ENCODE peak calls at places on chromosomes 3 and 15, in four cellular contexts. H, I, T and B are unnamed samples.

GRCh38 chr3:112092439-112093179 is 6.4 kb downstream of the C3orf52 start:
- DNase-seq in H (no peak), T (no peak), I (no peak), B (no peak)

GRCh38 chr15:90845201-90845949 is 23.0 kb upstream of the FURIN start:
- DNase-seq in I (peak; percentile 73), H (peak; percentile 50), T (no peak), B (no peak)

GRCh38 chr3:177676947-177677587 is 479.8 kb upstream of the TBL1XR1 start:
- DNase-seq in T (no peak), I (no peak), H (no peak), B (no peak)

GRCh38 chr3:69364354-69364753 is 21.5 kb downstream of the FRMD4B start:
- DNase-seq in I (no peak), H (no peak), T (no peak), B (no peak)

GRCh38 chr15:100803158-100803440 is 76.5 kb upstream of the ALDH1A3 start:
- DNase-seq in I (no peak), T (no peak), H (no peak), B (no peak)

GRCh38 chr3:59606638-59607262 is 556.9 kb upstream of the CFAP20DC start:
- DNase-seq in I (no peak), T (no peak), H (no peak), B (no peak)

GRCh38 chr3:52005571-52005986 is 9.9 kb upstream of the RPL29 start:
- DNase-seq in H (no peak), T (no peak), I (peak; percentile 47), B (peak; percentile 65)

GRCh38 chr3:171328419-171329082 is 131.7 kb downstream of the TNIK start:
- DNase-seq in T (peak; percentile 4), I (peak; percentile 77), H (no peak), B (peak; percentile 22)

GRCh38 chr3:10945683-10946287 is 46.8 kb upstream of the SLC6A1 start:
- DNase-seq in H (no peak), T (peak; percentile 47), I (peak; percentile 79), B (peak; percentile 93)

GRCh38 chr3:4744405-4745239 is 234.6 kb upstream of the BHLHE40 start:
- DNase-seq in H (no peak), T (peak; percentile 89), I (no peak), B (no peak)

GRCh38 chr3:12663311-12663935 is 494 bp downstream of the RAF1 start:
- DNase-seq in T (no peak), H (no peak), I (no peak), B (no peak)

GRCh38 chr15:29268706-29269484 is 727 bp downstream of the NSMCE3 start:
- DNase-seq in I (peak; percentile 47), H (peak; percentile 7), T (no peak), B (peak; percentile 31)

GRCh38 chr3:34843479-34843870 is 795.9 kb upstream of the ARPP21 start:
- DNase-seq in T (no peak), H (no peak), I (no peak), B (no peak)

GRCh38 chr3:132953683-132954082 is 84.5 kb upstream of the TMEM108 start:
- DNase-seq in H (no peak), I (no peak), T (no peak), B (no peak)

GRCh38 chr15:67835349-67836133 is 4.3 kb downstream of the RNU6-1 start:
- DNase-seq in H (no peak), I (no peak), T (no peak), B (peak; percentile 56)

GRCh38 chr3:98343647-98344507 is 9.8 kb upstream of the OR5K4 start:
- DNase-seq in H (no peak), T (peak; percentile 62), I (peak; percentile 63), B (peak; percentile 54)

GRCh38 chr15:85760531-85761371 is 34.0 kb downstream of the KLHL25 start:
- DNase-seq in H (no peak), I (no peak), T (no peak), B (no peak)

GRCh38 chr3:41711656-41712055 is 250.2 kb downstream of the ULK4 start:
- DNase-seq in H (peak; percentile 2), I (no peak), T (no peak), B (no peak)

GRCh38 chr3:41717591-41718093 is 244.3 kb downstream of the ULK4 start:
- DNase-seq in I (no peak), H (no peak), T (no peak), B (no peak)

GRCh38 chr3:41710646-41711388 is 251.1 kb downstream of the ULK4 start:
- DNase-seq in I (no peak), T (no peak), H (no peak), B (peak; percentile 17)

GRCh38 chr3:41716391-41716910 is 245.5 kb downstream of the ULK4 start:
- DNase-seq in T (no peak), H (no peak), I (no peak), B (no peak)

GRCh38 chr3:41715376-41715775 is 246.5 kb downstream of the ULK4 start:
- DNase-seq in I (no peak), T (no peak), H (no peak), B (no peak)
- TF ChIP-seq USF2 in I (no peak), T (no peak), H (no peak), B (no peak)

GRCh38 chr15:70212963-70213315 is 115.2 kb upstream of the TLE3 start:
- DNase-seq in I (no peak), H (no peak), T (no peak), B (no peak)

GRCh38 chr15:70214941-70215635 is 117.4 kb upstream of the TLE3 start:
- DNase-seq in H (no peak), T (no peak), I (no peak), B (no peak)

GRCh38 chr15:70213779-70214178 is 116.1 kb upstream of the TLE3 start:
- DNase-seq in I (no peak), T (no peak), H (no peak), B (no peak)

GRCh38 chr15:70215951-70216350 is 118.2 kb upstream of the TLE3 start:
- DNase-seq in I (no peak), T (no peak), H (no peak), B (no peak)

GRCh38 chr15:70214266-70214665 is 116.5 kb upstream of the TLE3 start:
- DNase-seq in H (no peak), T (no peak), I (no peak), B (no peak)
- TF ChIP-seq CREM in H (no peak), T (no peak), I (no peak), B (no peak)

GRCh38 chr3:128569756-128570155 is 76.8 kb upstream of the GATA2 start:
- DNase-seq in I (no peak), T (no peak), H (no peak), B (no peak)

GRCh38 chr3:128573160-128573559 is 77.5 kb downstream of the RPN1 start:
- DNase-seq in H (no peak), I (no peak), T (no peak), B (no peak)

GRCh38 chr3:128573707-128574162 is 76.9 kb downstream of the RPN1 start:
- DNase-seq in I (peak; percentile 54), H (no peak), T (no peak), B (no peak)

GRCh38 chr3:128572013-128572412 is 78.6 kb downstream of the RPN1 start:
- DNase-seq in I (no peak), T (no peak), H (no peak), B (no peak)

GRCh38 chr3:128572644-128573105 is 77.9 kb downstream of the RPN1 start:
- DNase-seq in T (peak; percentile 40), I (peak; percentile 44), H (peak; percentile 27), B (peak; percentile 59)
- TF ChIP-seq MAX in T (no peak), I (no peak), H (no peak), B (no peak)

DNA sequence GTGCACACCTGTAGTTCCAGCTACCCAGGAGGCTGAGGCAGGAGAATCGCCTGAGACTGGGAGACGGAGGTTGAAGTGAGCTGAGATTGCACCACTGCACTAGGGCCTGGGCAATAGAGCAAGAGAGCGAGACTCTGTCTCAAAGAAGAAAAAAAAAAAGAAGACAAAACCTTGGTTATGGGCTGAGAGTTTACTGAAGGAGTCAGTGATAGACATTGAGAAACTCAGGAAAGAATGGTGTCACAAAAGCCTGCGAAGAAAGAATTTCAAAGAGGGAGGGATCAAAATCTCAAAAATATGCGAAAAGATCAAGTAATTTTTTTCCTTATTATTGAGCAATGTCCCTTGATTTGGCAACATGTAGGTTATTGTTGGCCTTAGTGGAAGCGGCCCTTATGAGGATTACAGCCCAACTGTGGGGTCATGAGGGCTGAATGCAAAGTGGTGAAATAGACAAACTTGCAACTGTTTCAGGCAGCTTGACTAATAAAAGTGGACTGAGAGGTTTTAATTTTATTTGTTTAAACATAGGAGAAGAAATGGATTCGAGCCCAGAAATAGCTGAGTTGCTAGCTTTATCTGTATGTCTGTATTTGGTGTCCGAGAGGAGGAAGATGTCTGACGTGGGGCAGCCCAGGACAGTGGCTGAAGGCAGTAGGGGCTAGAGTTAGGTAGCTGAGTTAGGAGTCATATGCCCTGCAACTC is 18.8 kb upstream of the CELF6 start:
- DNase-seq in H (no peak), T (no peak), I (no peak), B (no peak)
- TF ChIP-seq USF2 in H (no peak), T (no peak), I (no peak), B (no peak)

GRCh38 chr3:136194409-136195257 is 1.5 kb downstream of the MSL2 start:
- DNase-seq in H (peak; percentile 24), T (no peak), I (peak; percentile 39), B (peak; percentile 17)

GRCh38 chr3:136195258-136196063 is 674 bp downstream of the MSL2 start:
- DNase-seq in I (peak; percentile 73), T (peak; percentile 61), H (no peak), B (peak; percentile 78)

GRCh38 chr3:136196064-136196400 is at the start of gene MSL2:
- DNase-seq in H (no peak), T (no peak), I (no peak), B (no peak)

GRCh38 chr3:136196401-136197158 is 445 bp upstream of the MSL2 start:
- DNase-seq in T (peak; percentile 98), H (peak; percentile 100), I (peak; percentile 97), B (peak; percentile 98)

DNA sequence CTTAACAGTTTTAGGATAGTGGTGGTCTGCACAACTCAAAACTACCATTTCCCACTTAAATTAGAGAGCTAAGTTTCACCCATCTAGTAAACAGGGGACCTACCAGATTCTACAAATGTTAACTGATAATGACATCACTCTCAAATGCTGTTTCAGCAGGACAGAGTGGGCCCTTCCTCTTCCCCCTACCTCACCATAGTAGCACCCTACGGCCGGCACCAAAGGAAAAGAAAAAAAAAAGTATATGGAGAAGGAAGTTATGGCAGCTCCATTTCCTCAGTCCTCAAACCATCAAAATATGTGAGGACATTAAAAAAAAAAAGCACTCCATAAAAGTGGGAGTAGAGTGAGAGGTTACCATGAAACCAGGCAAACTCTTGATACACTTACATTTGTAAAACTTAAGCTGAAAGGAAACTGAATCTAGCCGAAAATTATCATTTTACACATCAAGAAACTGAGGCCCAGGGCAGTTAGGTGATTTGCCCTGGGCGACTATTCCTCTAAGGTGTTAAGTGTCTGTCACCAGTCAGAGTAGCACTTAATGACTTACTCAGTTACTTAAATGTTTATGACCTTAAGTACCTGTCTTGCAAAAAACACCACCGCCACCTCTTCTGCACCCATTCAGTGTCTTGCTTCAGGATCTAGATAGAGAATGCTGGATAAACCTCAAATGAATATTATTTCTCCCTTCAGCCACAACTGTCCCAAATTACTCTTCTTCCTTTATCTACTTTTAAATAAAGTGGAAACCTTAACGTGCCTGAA is 2.7 kb downstream of the MSL2 start:
- DNase-seq in T (no peak), H (no peak), I (no peak), B (no peak)
- TF ChIP-seq CREM in T (no peak), H (no peak), I (no peak), B (no peak)

GRCh38 chr3:179016979-179017670 is 54.5 kb downstream of the ZMAT3 start:
- DNase-seq in H (peak; percentile 62), I (no peak), T (no peak), B (no peak)
- TF ChIP-seq MAX in H (no peak), I (no peak), T (no peak), B (no peak)